ENCODE peak calls at places on chromosome 1, in four cellular contexts. B is WTC11, O is HepG2, A is GM12878. Y is an unnamed sample.

GRCh38 chr1:14924455-14925325 is 228.9 kb upstream of the TMEM51 start:
- DNase-seq in B (no peak), O (no peak), A (no peak), Y (peak; percentile 88)

GRCh38 chr1:167492509-167492910 is 25.8 kb downstream of the CD247 start:
- DNase-seq in B (no peak), O (no peak), A (peak; percentile 12), Y (no peak)

GRCh38 chr1:228032041-228032440 is 25.2 kb downstream of the WNT3A start:
- DNase-seq in B (no peak), O (no peak), A (no peak), Y (no peak)

GRCh38 chr1:157196245-157196543 is 58.0 kb upstream of the ETV3 start:
- DNase-seq in B (no peak), O (no peak), A (no peak), Y (no peak)

GRCh38 chr1:185483647-185484450 is 166.8 kb upstream of the IVNS1ABP start:
- DNase-seq in B (no peak), O (no peak), A (no peak), Y (peak; percentile 21)

GRCh38 chr1:101278238-101278637 is 41.4 kb downstream of the S1PR1 start:
- DNase-seq in B (no peak), O (no peak), A (no peak), Y (no peak)

GRCh38 chr1:116175621-116176020 is 64.4 kb downstream of the MAB21L3 start:
- DNase-seq in B (no peak), O (no peak), A (no peak), Y (no peak)

GRCh38 chr1:1826356-1827088 is 48.3 kb upstream of the NADK start:
- DNase-seq in B (no peak), O (no peak), A (no peak), Y (no peak)

DNA sequence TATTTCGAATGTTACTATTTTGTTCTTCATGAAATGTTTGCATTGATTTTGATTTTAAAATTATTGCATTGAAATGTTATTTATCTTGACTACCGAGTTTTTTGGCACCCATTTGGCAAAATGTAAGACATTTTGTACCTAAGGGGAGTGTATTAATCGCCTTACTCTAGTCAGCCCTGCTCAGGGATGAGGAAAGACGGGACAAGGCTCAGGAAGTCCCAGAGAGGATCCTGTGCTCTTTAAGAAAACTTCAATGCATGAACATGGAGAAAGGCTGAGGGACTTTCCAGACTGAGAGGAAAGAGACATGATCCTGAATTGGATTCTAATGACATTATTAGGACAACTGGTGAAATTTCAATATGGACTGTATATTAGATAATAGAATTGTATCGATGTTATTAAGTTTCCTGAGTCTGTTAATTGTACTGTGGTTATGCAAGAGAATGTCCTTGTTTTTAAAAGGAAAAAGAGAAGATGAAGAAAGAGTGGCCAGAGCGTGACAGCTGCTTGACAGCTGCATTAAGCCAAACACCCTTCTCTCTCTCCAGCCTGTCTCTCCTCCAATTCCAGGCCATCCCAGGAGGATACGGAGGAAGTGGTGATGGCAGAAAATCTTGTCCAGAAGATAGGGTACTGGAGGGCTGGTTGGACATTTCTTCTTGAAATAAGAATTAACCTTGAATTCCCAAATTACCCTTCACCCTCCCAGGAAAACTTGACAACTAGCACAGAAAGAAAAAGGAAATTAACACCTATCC is 65.9 kb downstream of the PLEKHA6 start:
- DNase-seq in B (no peak), O (no peak), A (no peak), Y (no peak)
- TF ChIP-seq TCF7 in B (no peak), O (no peak), A (no peak), Y (no peak)

DNA sequence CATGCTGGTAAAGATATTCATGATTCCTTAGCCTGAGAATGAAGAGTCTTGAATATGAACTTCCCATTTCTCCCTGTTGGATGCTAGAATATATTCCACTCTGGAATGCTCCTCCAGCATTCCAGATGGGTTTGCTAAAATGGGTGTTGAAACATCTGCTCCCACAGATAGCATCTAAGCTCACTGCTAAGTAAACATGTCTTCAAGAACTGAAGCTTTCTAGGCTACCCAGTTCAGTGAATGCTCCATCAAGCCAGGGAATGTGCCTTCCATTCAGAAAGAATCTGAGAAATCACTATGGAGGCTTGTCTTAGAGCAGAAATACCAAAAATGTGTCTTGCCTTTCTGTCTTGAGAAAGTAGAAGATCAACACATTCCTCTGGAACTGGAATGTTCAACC is 81.1 kb downstream of the TNFSF18 start:
- DNase-seq in B (no peak), O (peak; percentile 36), A (no peak), Y (no peak)
- TF ChIP-seq TCF7 in B (no peak), O (no peak), A (no peak), Y (no peak)

GRCh38 chr1:21855257-21856096 is 43.4 kb downstream of the LDLRAD2 start:
- DNase-seq in B (no peak), O (peak; percentile 40), A (no peak), Y (no peak)

GRCh38 chr1:21857840-21858670 is 46.0 kb downstream of the LDLRAD2 start:
- DNase-seq in B (no peak), O (no peak), A (no peak), Y (no peak)

GRCh38 chr1:21857142-21857839 is 45.2 kb downstream of the LDLRAD2 start:
- DNase-seq in B (no peak), O (no peak), A (no peak), Y (no peak)

GRCh38 chr1:21861602-21862429 is 49.8 kb downstream of the LDLRAD2 start:
- DNase-seq in B (no peak), O (peak; percentile 65), A (no peak), Y (no peak)

DNA sequence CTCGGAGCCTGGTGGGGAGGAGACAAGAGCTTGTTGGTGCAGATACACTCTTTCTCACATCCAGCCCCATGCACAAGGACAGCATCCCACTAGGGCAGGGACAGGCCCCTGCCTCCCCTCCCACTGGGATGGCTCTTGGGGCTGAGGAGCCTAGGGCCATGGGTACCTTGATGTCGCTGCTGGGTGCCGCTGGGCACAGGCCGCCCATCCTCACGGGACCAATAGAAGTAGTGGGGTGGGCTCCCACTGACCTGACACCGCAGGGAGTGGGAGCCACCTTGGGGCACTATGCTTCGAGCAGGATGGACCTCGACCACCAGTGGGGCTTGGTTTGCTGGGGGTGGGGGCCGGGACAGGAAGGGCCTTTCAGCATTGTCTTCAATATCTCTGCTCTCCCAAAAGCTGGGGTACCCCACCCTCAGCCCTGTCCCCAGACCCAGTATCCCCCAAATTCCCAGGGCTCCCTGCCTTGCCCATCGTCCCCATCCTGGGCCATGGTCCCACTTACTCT is 47.7 kb downstream of the LDLRAD2 start:
- DNase-seq in B (no peak), O (no peak), A (no peak), Y (no peak)
- TF ChIP-seq TCF7 in B (no peak), O (no peak), A (no peak), Y (no peak)

GRCh38 chr1:5570931-5571330 is 421.3 kb downstream of the NPHP4 start:
- DNase-seq in B (no peak), O (no peak), A (no peak), Y (no peak)
- TF ChIP-seq TCF7 in B (no peak), O (no peak), A (no peak), Y (no peak)

GRCh38 chr1:17024721-17025120 is 13.0 kb upstream of the ATP13A2 start:
- DNase-seq in B (no peak), O (no peak), A (no peak), Y (no peak)
- TF ChIP-seq TCF7 in B (no peak), O (no peak), A (no peak), Y (no peak)

GRCh38 chr1:197284325-197284724 is 16.3 kb downstream of the CRB1 start:
- DNase-seq in B (no peak), O (no peak), A (no peak), Y (no peak)
- TF ChIP-seq TCF7 in B (no peak), O (no peak), A (no peak), Y (no peak)